ENCODE peak calls at places on chromosomes 12 and 14, in seven cellular contexts. Q is CD8-positive, alpha-beta memory T cell; U is fibroblast of lung; D is Peyer's patch; C is body of pancreas; W is WERI-Rb-1; A is OCI-LY7. T is an unnamed sample.

GRCh38 chr12:120125792-120126634 is 9.5 kb upstream of the RAB35 start:
- DNase-seq in Q (no peak), U (peak), D (no peak), C (no peak), W (no peak), A (no peak), T (no peak)

GRCh38 chr14:105857816-105858675 is 331.7 kb downstream of the TMEM121 start:
- DNase-seq in Q (peak), U (no peak), D (peak), C (peak), W (peak), A (peak), T (peak)

GRCh38 chr12:21675641-21676040 is 18.0 kb upstream of the LDHB start:
- DNase-seq in Q (no peak), U (no peak), D (no peak), C (no peak), W (no peak), A (no peak), T (no peak)

GRCh38 chr14:92754956-92755355 is 6.5 kb upstream of the LGMN start:
- DNase-seq in Q (no peak), U (no peak), D (no peak), C (no peak), W (no peak), A (no peak), T (no peak)

GRCh38 chr14:39417014-39417413 is 15.2 kb downstream of the FBXO33 start:
- DNase-seq in Q (no peak), U (peak), D (no peak), C (no peak), W (peak), A (no peak), T (no peak)

GRCh38 chr12:105014603-105015002 is 28.5 kb downstream of the NOPCHAP1 start:
- DNase-seq in Q (no peak), U (no peak), D (no peak), C (no peak), W (no peak), A (no peak), T (no peak)

GRCh38 chr12:22234561-22234960 is 99.9 kb downstream of the ST8SIA1 start:
- DNase-seq in Q (no peak), U (peak), D (no peak), C (no peak), W (no peak), A (no peak), T (no peak)

GRCh38 chr12:123149088-123149827 is 1.6 kb downstream of the PITPNM2 start:
- DNase-seq in Q (no peak), U (no peak), D (no peak), C (no peak), W (no peak), A (no peak), T (no peak)

GRCh38 chr12:57127101-57127709 is 1.1 kb upstream of the LRP1 start:
- DNase-seq in Q (peak), U (no peak), D (peak), C (peak), W (peak), A (peak), T (peak)

GRCh38 chr12:50220357-50221061 is 53.3 kb upstream of the CERS5 start:
- DNase-seq in Q (no peak), U (peak), D (no peak), C (no peak), W (no peak), A (peak), T (no peak)

GRCh38 chr12:24795699-24796385 is 153.1 kb downstream of the BCAT1 start:
- DNase-seq in Q (no peak), U (no peak), D (no peak), C (no peak), W (no peak), A (no peak), T (no peak)

GRCh38 chr12:64323476-64324225 is 66.9 kb downstream of the C12orf56 start:
- DNase-seq in Q (no peak), U (no peak), D (no peak), C (no peak), W (no peak), A (no peak), T (no peak)

GRCh38 chr14:58298880-58299664 is 717 bp downstream of the ARID4A start:
- DNase-seq in Q (peak), U (no peak), D (peak), C (peak), W (peak), A (peak), T (peak)

GRCh38 chr14:68785817-68786490 is 6.9 kb downstream of the ZFP36L1 start:
- DNase-seq in Q (peak), U (peak), D (peak), C (peak), W (no peak), A (no peak), T (no peak)

GRCh38 chr12:5177731-5178130 is 134.1 kb downstream of the KCNA5 start:
- DNase-seq in Q (no peak), U (no peak), D (peak), C (no peak), W (no peak), A (no peak), T (no peak)

GRCh38 chr14:104659764-104660523 is 29.5 kb upstream of the INF2 start:
- DNase-seq in Q (no peak), U (no peak), D (peak), C (no peak), W (no peak), A (peak), T (no peak)

GRCh38 chr14:61145903-61146411 is 135.2 kb downstream of the TMEM30B start:
- DNase-seq in Q (no peak), U (peak), D (no peak), C (no peak), W (no peak), A (no peak), T (no peak)

GRCh38 chr12:90287585-90287984 is 578.9 kb upstream of the ATP2B1 start:
- DNase-seq in Q (no peak), U (no peak), D (no peak), C (no peak), W (no peak), A (no peak), T (no peak)

GRCh38 chr12:89461190-89461589 is 63.4 kb downstream of the GALNT4 start:
- DNase-seq in Q (no peak), U (no peak), D (no peak), C (no peak), W (no peak), A (no peak), T (no peak)

GRCh38 chr14:36653412-36653811 is 8.2 kb upstream of the PAX9 start:
- DNase-seq in Q (no peak), U (no peak), D (no peak), C (no peak), W (no peak), A (no peak), T (no peak)

GRCh38 chr14:76257111-76257803 is 105.5 kb downstream of the GPATCH2L start:
- DNase-seq in Q (no peak), U (no peak), D (no peak), C (no peak), W (no peak), A (no peak), T (no peak)

GRCh38 chr12:95218852-95219171 is 1.2 kb downstream of the VEZT start:
- DNase-seq in Q (no peak), U (no peak), D (peak), C (no peak), W (peak), A (peak), T (no peak)

GRCh38 chr14:70785556-70785955 is 23.8 kb downstream of the MAP3K9 start:
- DNase-seq in Q (no peak), U (peak), D (no peak), C (no peak), W (no peak), A (no peak), T (no peak)

GRCh38 chr14:30876692-30877091 is 2.3 kb downstream of the COCH start:
- DNase-seq in Q (no peak), U (no peak), D (no peak), C (no peak), W (no peak), A (no peak), T (no peak)

GRCh38 chr14:90758959-90759358 is 57.3 kb downstream of the TTC7B start:
- DNase-seq in Q (no peak), U (no peak), D (peak), C (peak), W (no peak), A (peak), T (no peak)

DNA sequence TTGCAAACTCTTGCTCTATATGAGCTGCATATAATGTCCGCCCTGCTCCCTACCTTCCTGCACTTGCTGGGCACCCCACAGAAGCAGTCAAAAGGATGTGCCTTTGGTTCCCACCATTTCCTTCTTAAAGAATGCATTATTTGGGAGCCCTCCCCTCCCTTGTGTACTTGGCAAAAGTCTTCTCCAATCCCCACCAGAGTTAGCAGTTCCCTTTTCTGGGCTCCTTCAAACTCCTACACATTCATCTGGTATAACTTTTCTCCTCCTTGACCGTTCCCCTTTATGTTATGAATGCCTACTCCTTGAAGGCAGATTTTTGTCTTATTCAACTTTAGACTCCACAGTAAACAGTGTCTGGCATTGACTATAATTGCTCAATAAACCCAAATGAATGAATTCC is 27.8 kb downstream of the AREL1 start:
- DNase-seq in Q (no peak), U (no peak), D (no peak), C (no peak), W (no peak), A (peak), T (no peak)
- H3K27ac ChIP-seq in Q (no peak), U (no peak), D (no peak), C (no peak), W (no peak), A (peak), T (no peak)

GRCh38 chr12:583251-583869 is 79.9 kb downstream of the NINJ2 start:
- DNase-seq in Q (no peak), U (no peak), D (peak), C (no peak), W (no peak), A (no peak), T (no peak)
- H3K27ac ChIP-seq in Q (no peak), U (no peak), D (no peak), C (no peak), W (no peak), A (no peak), T (no peak)

DNA sequence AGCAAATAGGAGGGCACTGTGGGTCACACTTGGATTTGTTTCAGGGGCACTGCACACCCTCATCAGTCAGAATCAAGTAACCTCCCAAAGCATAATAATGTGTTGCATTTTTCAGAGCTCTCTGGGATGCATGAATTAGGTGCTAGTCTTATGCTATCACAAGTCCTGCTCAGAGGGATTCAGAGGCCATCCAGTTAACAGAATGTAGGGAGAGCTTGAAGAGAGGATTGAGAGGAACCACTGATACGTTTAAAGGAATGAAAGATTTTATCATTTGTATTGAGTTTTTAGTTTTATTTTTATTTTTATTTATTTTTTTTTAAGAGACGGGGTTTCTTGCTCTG is 44.6 kb downstream of the ANO6 start:
- DNase-seq in Q (no peak), U (no peak), D (no peak), C (no peak), W (no peak), A (no peak), T (no peak)
- H3K27ac ChIP-seq in Q (no peak), U (no peak), D (peak), C (no peak), W (no peak), A (no peak), T (no peak)

GRCh38 chr12:52082988-52083637 is 3.6 kb downstream of the SMIM41 start:
- DNase-seq in Q (peak), U (peak), D (peak), C (peak), W (peak), A (peak), T (peak)

GRCh38 chr12:52083638-52083996 is 4.1 kb downstream of the SMIM41 start:
- DNase-seq in Q (no peak), U (no peak), D (no peak), C (no peak), W (no peak), A (no peak), T (no peak)

GRCh38 chr12:52082026-52082667 is 2.6 kb downstream of the SMIM41 start:
- DNase-seq in Q (no peak), U (peak), D (peak), C (no peak), W (no peak), A (no peak), T (no peak)

GRCh38 chr12:52081263-52081733 is 1.8 kb downstream of the SMIM41 start:
- DNase-seq in Q (no peak), U (no peak), D (peak), C (no peak), W (peak), A (peak), T (no peak)

GRCh38 chr12:52082668-52082987 is 3.1 kb downstream of the SMIM41 start:
- DNase-seq in Q (no peak), U (no peak), D (no peak), C (no peak), W (no peak), A (no peak), T (no peak)
- H3K27ac ChIP-seq in Q (no peak), U (peak), D (peak), C (peak), W (no peak), A (peak), T (no peak)

GRCh38 chr12:110574044-110574443 is 9.1 kb downstream of the PPTC7 start:
- DNase-seq in Q (no peak), U (no peak), D (no peak), C (no peak), W (no peak), A (no peak), T (no peak)
- H3K27ac ChIP-seq in Q (no peak), U (no peak), D (peak), C (no peak), W (no peak), A (no peak), T (no peak)

DNA sequence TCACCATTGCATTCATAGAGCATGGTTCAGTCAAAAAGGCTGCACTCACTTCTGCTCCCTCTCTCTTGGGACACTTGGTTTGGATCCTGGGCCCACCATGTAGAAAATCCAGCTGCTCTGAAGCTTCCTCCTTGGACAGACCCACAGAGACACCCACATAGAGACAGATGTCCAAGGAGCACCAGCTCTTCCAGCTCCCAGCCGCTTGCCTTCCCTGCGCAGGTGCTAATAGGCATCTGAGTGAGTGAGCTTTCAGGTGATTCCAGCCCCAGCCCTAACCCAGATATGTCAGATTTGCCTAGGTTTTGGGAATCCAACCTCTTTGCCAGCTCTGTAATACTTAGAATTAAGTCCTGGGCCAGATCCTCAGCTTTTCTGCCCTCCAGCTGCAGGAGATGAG is 38.6 kb downstream of the DLK1 start:
- DNase-seq in Q (no peak), U (no peak), D (no peak), C (no peak), W (no peak), A (no peak), T (no peak)
- H3K27ac ChIP-seq in Q (no peak), U (no peak), D (no peak), C (no peak), W (no peak), A (no peak), T (no peak)

DNA sequence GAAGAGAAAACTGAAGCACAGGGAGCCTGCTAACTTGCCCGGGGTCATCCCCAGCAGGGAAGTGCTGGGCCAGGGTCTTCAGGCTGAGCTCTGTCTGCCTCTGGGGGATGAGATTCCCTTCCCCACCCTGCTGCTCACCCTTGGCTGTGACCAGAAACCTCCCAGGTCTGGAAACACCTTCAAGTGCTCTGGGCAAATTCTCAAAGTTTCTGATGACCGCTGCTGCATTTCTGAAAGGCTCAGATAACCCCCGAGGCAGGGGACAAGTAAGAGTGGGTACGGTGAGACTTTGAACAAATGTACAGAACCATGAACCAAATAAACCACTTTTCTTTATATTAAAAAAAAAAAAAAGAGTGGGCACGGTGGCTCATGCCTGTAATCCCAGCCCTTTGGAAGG is 41.3 kb downstream of the LTBP2 start:
- DNase-seq in Q (no peak), U (no peak), D (no peak), C (no peak), W (no peak), A (no peak), T (no peak)
- H3K27ac ChIP-seq in Q (no peak), U (peak), D (no peak), C (no peak), W (no peak), A (no peak), T (no peak)

GRCh38 chr12:85574291-85574690 is 261.9 kb downstream of the RASSF9 start:
- DNase-seq in Q (no peak), U (no peak), D (no peak), C (no peak), W (no peak), A (no peak), T (no peak)

GRCh38 chr12:85575115-85576096 is 260.8 kb downstream of the RASSF9 start:
- DNase-seq in Q (no peak), U (peak), D (peak), C (peak), W (peak), A (peak), T (no peak)

GRCh38 chr12:85569261-85569660 is 266.9 kb downstream of the RASSF9 start:
- DNase-seq in Q (no peak), U (no peak), D (no peak), C (no peak), W (no peak), A (no peak), T (no peak)

GRCh38 chr12:85572956-85573355 is 263.3 kb downstream of the RASSF9 start:
- DNase-seq in Q (no peak), U (peak), D (no peak), C (no peak), W (no peak), A (no peak), T (no peak)

GRCh38 chr12:85573635-85574214 is 262.5 kb downstream of the RASSF9 start:
- DNase-seq in Q (no peak), U (no peak), D (no peak), C (no peak), W (no peak), A (no peak), T (no peak)
- H3K27ac ChIP-seq in Q (no peak), U (no peak), D (no peak), C (no peak), W (no peak), A (no peak), T (no peak)

T was measured in effector memory CD4-positive, alpha-beta T cell.